ENCODE peak calls at places on chromosomes 6 and 20, in four cellular contexts. One of them, this sample, is unnamed.
A peak's percentile ranks its signal among the peaks of the same experiment; 100 is the strongest.

GRCh38 chr6:156780962-156781705 is 4.0 kb downstream of the ARID1B start:
- DNase-seq in cardiac fibroblast: peak; percentile 32
- DNase-seq in body of pancreas: no peak
- DNase-seq in HepG2: no peak
- DNase-seq in this sample: no peak

GRCh38 chr6:40907198-40907701 is 131.8 kb downstream of the UNC5CL start:
- DNase-seq in body of pancreas: peak; percentile 53
- DNase-seq in cardiac fibroblast: peak; percentile 13
- DNase-seq in HepG2: peak; percentile 19
- DNase-seq in this sample: no peak

GRCh38 chr6:107561325-107561724 is 71.4 kb downstream of the SOBP start:
- DNase-seq in cardiac fibroblast: no peak
- DNase-seq in HepG2: no peak
- DNase-seq in body of pancreas: peak; percentile 17
- DNase-seq in this sample: no peak

GRCh38 chr6:67689329-67689728 is 945.8 kb upstream of the ADGRB3 start:
- DNase-seq in HepG2: no peak
- DNase-seq in cardiac fibroblast: no peak
- DNase-seq in body of pancreas: no peak
- DNase-seq in this sample: no peak

GRCh38 chr6:67683960-67684359 is 951.1 kb upstream of the ADGRB3 start:
- DNase-seq in HepG2: no peak
- DNase-seq in cardiac fibroblast: peak; percentile 88
- DNase-seq in body of pancreas: no peak
- DNase-seq in this sample: no peak

GRCh38 chr6:142805042-142805441 is 139.9 kb downstream of the HIVEP2 start:
- DNase-seq in HepG2: no peak
- DNase-seq in body of pancreas: no peak
- DNase-seq in cardiac fibroblast: no peak
- DNase-seq in this sample: no peak

GRCh38 chr6:84450018-84450417 is 222.6 kb upstream of the CEP162 start:
- DNase-seq in cardiac fibroblast: no peak
- DNase-seq in body of pancreas: no peak
- DNase-seq in HepG2: no peak
- DNase-seq in this sample: no peak

GRCh38 chr6:41966961-41967311 is 25.3 kb upstream of the CCND3 start:
- DNase-seq in body of pancreas: no peak
- DNase-seq in HepG2: peak; percentile 84
- DNase-seq in cardiac fibroblast: peak; percentile 84
- DNase-seq in this sample: no peak

GRCh38 chr20:54054516-54054915 is 15.9 kb downstream of the BCAS1 start:
- DNase-seq in HepG2: no peak
- DNase-seq in body of pancreas: peak; percentile 86
- DNase-seq in cardiac fibroblast: no peak
- DNase-seq in this sample: no peak

GRCh38 chr6:81326856-81327561 is 425.5 kb downstream of the TENT5A start:
- DNase-seq in body of pancreas: no peak
- DNase-seq in HepG2: no peak
- DNase-seq in cardiac fibroblast: peak; percentile 28
- DNase-seq in this sample: no peak

GRCh38 chr6:11774392-11774791 is 4.2 kb downstream of the ADTRP start:
- DNase-seq in cardiac fibroblast: no peak
- DNase-seq in HepG2: no peak
- DNase-seq in body of pancreas: no peak
- DNase-seq in this sample: no peak

GRCh38 chr6:114514153-114514552 is 171.3 kb upstream of the HS3ST5 start:
- DNase-seq in body of pancreas: no peak
- DNase-seq in cardiac fibroblast: no peak
- DNase-seq in HepG2: peak; percentile 15
- DNase-seq in this sample: no peak

GRCh38 chr6:123655520-123656306 is 19.0 kb upstream of the TRDN start:
- DNase-seq in HepG2: no peak
- DNase-seq in body of pancreas: no peak
- DNase-seq in cardiac fibroblast: peak; percentile 9
- DNase-seq in this sample: no peak

GRCh38 chr6:14723535-14724086 is 522.3 kb upstream of the JARID2 start:
- DNase-seq in HepG2: no peak
- DNase-seq in body of pancreas: no peak
- DNase-seq in cardiac fibroblast: no peak
- DNase-seq in this sample: no peak

GRCh38 chr20:58140787-58141396 is 87.6 kb downstream of the ANKRD60 start:
- DNase-seq in HepG2: no peak
- DNase-seq in cardiac fibroblast: no peak
- DNase-seq in body of pancreas: peak; percentile 1
- DNase-seq in this sample: no peak

GRCh38 chr6:117505337-117505736 is 22.9 kb downstream of the DCBLD1 start:
- DNase-seq in cardiac fibroblast: peak; percentile 65
- DNase-seq in body of pancreas: no peak
- DNase-seq in HepG2: no peak
- DNase-seq in this sample: no peak

GRCh38 chr6:33621396-33622388 is 570 bp downstream of the ITPR3 start:
- DNase-seq in HepG2: no peak
- DNase-seq in body of pancreas: peak; percentile 59
- DNase-seq in cardiac fibroblast: peak; percentile 46
- DNase-seq in this sample: no peak
- TF ChIP-seq CTCF in HepG2: no peak
- TF ChIP-seq CTCF in body of pancreas: no peak
- TF ChIP-seq CTCF in cardiac fibroblast: no peak
- TF ChIP-seq CTCF in this sample: no peak

DNA sequence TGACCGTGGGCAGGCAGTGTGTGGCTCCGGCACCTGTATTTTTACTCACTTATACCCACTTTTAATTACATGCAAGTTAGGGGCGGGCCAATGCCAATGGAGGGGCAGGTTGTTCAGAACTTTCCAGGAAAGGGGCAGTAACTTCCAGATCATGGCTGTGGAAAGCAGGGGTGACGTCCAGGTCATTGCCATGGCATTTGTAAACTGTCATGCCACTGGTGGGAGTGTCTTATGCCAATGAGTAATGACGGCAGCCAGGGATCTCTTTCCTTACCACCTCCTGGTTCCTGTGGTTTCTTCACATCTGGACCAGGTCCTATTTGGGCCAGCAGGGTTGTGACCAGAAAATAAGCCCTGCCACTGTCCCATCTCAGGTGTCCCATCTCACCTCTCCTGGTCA is 258.7 kb downstream of the THBS2 start:
- DNase-seq in cardiac fibroblast: no peak
- DNase-seq in body of pancreas: no peak
- DNase-seq in HepG2: no peak
- DNase-seq in this sample: no peak
- TF ChIP-seq CTCF in cardiac fibroblast: no peak
- TF ChIP-seq CTCF in body of pancreas: no peak
- TF ChIP-seq CTCF in HepG2: no peak
- TF ChIP-seq CTCF in this sample: no peak

GRCh38 chr6:44667668-44668390 is 280.3 kb downstream of the CDC5L start:
- DNase-seq in HepG2: peak; percentile 39
- DNase-seq in body of pancreas: peak; percentile 27
- DNase-seq in cardiac fibroblast: peak; percentile 36
- DNase-seq in this sample: no peak

GRCh38 chr6:44670146-44670545 is 282.6 kb downstream of the CDC5L start:
- DNase-seq in cardiac fibroblast: no peak
- DNase-seq in HepG2: no peak
- DNase-seq in body of pancreas: no peak
- DNase-seq in this sample: no peak

GRCh38 chr6:44667226-44667625 is 279.7 kb downstream of the CDC5L start:
- DNase-seq in cardiac fibroblast: peak; percentile 92
- DNase-seq in HepG2: peak; percentile 20
- DNase-seq in body of pancreas: no peak
- DNase-seq in this sample: no peak

GRCh38 chr6:44668976-44669934 is 281.7 kb downstream of the CDC5L start:
- DNase-seq in cardiac fibroblast: no peak
- DNase-seq in body of pancreas: no peak
- DNase-seq in HepG2: no peak
- DNase-seq in this sample: no peak

GRCh38 chr6:44668391-44668930 is 281.0 kb downstream of the CDC5L start:
- DNase-seq in HepG2: no peak
- DNase-seq in body of pancreas: no peak
- DNase-seq in cardiac fibroblast: no peak
- DNase-seq in this sample: no peak
- TF ChIP-seq CTCF in HepG2: no peak
- TF ChIP-seq CTCF in body of pancreas: no peak
- TF ChIP-seq CTCF in cardiac fibroblast: no peak
- TF ChIP-seq CTCF in this sample: no peak

DNA sequence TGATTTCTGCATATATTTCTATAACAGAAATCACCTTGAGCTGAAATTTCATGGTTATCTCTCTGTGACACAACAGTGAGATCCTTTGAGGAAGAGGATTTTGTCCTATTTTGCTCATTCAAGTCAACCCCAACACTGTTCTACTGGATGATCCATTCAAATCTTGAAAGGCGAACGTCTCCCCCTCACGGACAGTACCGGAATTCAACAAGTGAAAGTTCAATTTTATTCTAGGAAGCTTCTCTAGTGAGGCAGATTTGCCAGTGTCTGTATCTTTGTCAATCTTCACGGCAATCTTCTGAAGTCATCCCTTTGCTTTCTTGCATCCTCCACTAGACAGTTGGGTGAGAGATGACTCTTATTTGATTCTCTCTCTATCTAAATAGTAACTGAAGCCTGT is 91.7 kb upstream of the PDE7B start:
- DNase-seq in cardiac fibroblast: peak; percentile 52
- DNase-seq in body of pancreas: no peak
- DNase-seq in HepG2: peak; percentile 24
- DNase-seq in this sample: no peak
- TF ChIP-seq CTCF in cardiac fibroblast: peak; percentile 28
- TF ChIP-seq CTCF in body of pancreas: no peak
- TF ChIP-seq CTCF in HepG2: peak; percentile 47
- TF ChIP-seq CTCF in this sample: no peak

GRCh38 chr6:47234258-47234933 is 75.3 kb downstream of the TNFRSF21 start:
- DNase-seq in HepG2: no peak
- DNase-seq in cardiac fibroblast: no peak
- DNase-seq in body of pancreas: peak; percentile 30
- DNase-seq in this sample: no peak

GRCh38 chr6:47235964-47236760 is 73.5 kb downstream of the TNFRSF21 start:
- DNase-seq in HepG2: no peak
- DNase-seq in cardiac fibroblast: no peak
- DNase-seq in body of pancreas: peak; percentile 56
- DNase-seq in this sample: no peak

GRCh38 chr6:47229255-47229654 is 80.5 kb downstream of the TNFRSF21 start:
- DNase-seq in cardiac fibroblast: no peak
- DNase-seq in body of pancreas: no peak
- DNase-seq in HepG2: no peak
- DNase-seq in this sample: no peak

DNA sequence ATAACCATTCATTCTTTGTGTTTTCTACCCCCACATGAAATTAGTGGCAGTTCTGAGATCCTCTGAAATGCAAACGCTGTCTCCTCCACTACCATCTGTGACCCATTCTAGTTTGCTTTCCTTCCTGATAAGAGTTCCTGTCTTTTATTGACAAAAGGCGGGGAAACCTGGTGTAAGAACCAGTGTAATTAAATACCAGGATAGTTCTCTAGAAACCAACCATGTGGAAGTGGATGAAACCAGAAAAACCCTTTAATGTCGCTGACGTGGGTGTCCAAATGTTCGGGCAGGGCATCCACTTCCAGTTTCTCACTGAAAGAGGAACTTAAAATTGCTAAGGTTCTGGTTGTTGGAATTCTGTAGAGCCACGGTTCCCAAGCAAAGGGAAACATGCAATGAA is 79.1 kb downstream of the TNFRSF21 start:
- DNase-seq in cardiac fibroblast: no peak
- DNase-seq in HepG2: peak; percentile 32
- DNase-seq in body of pancreas: no peak
- DNase-seq in this sample: no peak
- TF ChIP-seq CTCF in cardiac fibroblast: no peak
- TF ChIP-seq CTCF in HepG2: no peak
- TF ChIP-seq CTCF in body of pancreas: no peak
- TF ChIP-seq CTCF in this sample: no peak

GRCh38 chr6:32113386-32114352 is 4.5 kb upstream of the TNXB start:
- DNase-seq in cardiac fibroblast: peak; percentile 98
- DNase-seq in body of pancreas: peak; percentile 64
- DNase-seq in HepG2: peak; percentile 80
- DNase-seq in this sample: peak; percentile 86
- TF ChIP-seq CTCF in cardiac fibroblast: peak; percentile 71
- TF ChIP-seq CTCF in body of pancreas: no peak
- TF ChIP-seq CTCF in HepG2: peak; percentile 65
- TF ChIP-seq CTCF in this sample: peak; percentile 43

DNA sequence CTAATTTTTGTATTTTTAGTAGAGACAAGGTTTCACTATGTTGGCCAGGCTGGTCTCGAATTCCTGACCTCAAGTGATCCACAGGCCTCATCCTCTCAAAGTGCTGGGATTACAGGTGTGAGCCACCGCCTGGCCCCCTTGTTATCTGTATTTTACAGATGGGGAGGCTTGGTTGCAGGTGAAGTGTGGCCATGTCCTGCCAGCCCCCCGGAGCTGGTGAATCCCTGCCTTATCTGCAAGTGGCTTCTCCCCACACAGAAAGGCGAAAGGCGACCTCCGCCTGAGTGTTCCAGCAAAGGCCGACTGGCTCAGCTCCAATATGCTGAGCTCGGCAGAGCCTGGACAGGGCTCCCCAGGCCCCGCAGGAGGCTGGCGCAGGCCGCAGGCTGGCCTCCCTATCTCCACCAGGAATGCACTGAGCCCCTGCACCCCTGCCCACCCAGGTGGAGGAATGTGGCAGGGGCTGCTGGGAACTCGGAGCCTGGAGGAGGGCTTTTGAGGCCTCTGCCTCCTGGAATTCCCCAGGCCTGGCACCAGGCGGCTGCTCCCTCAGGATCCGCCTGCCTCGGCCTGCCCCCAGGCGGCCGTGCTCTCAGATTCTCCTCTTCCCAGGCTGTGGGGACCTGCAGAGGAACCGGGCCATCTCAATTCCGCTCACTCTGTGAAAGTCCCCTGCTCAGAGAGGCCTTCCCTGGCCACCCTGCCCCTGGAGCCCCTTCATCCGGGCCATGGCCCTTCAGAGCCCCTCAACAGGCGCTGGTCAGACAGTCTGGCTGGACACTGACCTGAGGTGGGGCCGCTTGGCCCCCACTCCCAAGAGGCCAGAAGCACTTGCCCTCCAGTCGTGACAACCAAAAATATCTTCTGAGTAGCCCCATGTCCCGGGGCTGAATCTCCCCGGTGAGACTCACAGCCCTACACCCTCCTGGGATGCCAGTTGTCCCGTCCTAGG is 9.3 kb upstream of the LAMA5 start:
- DNase-seq in body of pancreas: peak; percentile 75
- DNase-seq in HepG2: peak; percentile 92
- DNase-seq in cardiac fibroblast: no peak
- DNase-seq in this sample: no peak
- TF ChIP-seq CTCF in body of pancreas: no peak
- TF ChIP-seq CTCF in HepG2: peak; percentile 97
- TF ChIP-seq CTCF in cardiac fibroblast: peak; percentile 17
- TF ChIP-seq CTCF in this sample: peak; percentile 77